ENCODE peak calls at places on chromosomes 13 and 19, in four cellular contexts. One of them, this sample, is unnamed.

GRCh38 chr13:24652346-24652745 is 27.9 kb upstream of the ATP12A start:
- DNase-seq in AG09319: no peak
- DNase-seq in thoracic aorta: no peak
- DNase-seq in fibroblast of the aortic adventitia: no peak
- DNase-seq in this sample: no peak

GRCh38 chr13:35210234-35210633 is 266.3 kb downstream of the MAB21L1 start:
- DNase-seq in thoracic aorta: no peak
- DNase-seq in fibroblast of the aortic adventitia: peak
- DNase-seq in AG09319: no peak
- DNase-seq in this sample: no peak

GRCh38 chr19:9507285-9507684 is 8.9 kb upstream of the ZNF560 start:
- DNase-seq in AG09319: no peak
- DNase-seq in thoracic aorta: no peak
- DNase-seq in fibroblast of the aortic adventitia: no peak
- DNase-seq in this sample: no peak

GRCh38 chr13:109145631-109146030 is 516.2 kb downstream of the MYO16 start:
- DNase-seq in AG09319: no peak
- DNase-seq in fibroblast of the aortic adventitia: peak
- DNase-seq in thoracic aorta: no peak
- DNase-seq in this sample: no peak

GRCh38 chr19:5246554-5247155 is 94.0 kb downstream of the PTPRS start:
- DNase-seq in thoracic aorta: no peak
- DNase-seq in AG09319: no peak
- DNase-seq in fibroblast of the aortic adventitia: no peak
- DNase-seq in this sample: no peak

GRCh38 chr13:38872693-38873092 is 117.9 kb downstream of the STOML3 start:
- DNase-seq in thoracic aorta: no peak
- DNase-seq in fibroblast of the aortic adventitia: peak
- DNase-seq in AG09319: no peak
- DNase-seq in this sample: no peak

GRCh38 chr19:38784224-38784623 is 4.8 kb upstream of the LGALS7B start:
- DNase-seq in fibroblast of the aortic adventitia: peak
- DNase-seq in AG09319: no peak
- DNase-seq in thoracic aorta: no peak
- DNase-seq in this sample: no peak

GRCh38 chr13:27374650-27375049 is 49.8 kb upstream of the GTF3A start:
- DNase-seq in AG09319: peak
- DNase-seq in thoracic aorta: peak
- DNase-seq in fibroblast of the aortic adventitia: peak
- DNase-seq in this sample: no peak

GRCh38 chr19:53086949-53087348 is 16.3 kb downstream of the ZNF160 start:
- DNase-seq in thoracic aorta: no peak
- DNase-seq in fibroblast of the aortic adventitia: peak
- DNase-seq in AG09319: no peak
- DNase-seq in this sample: no peak

GRCh38 chr13:74191036-74191809 is 57.0 kb upstream of the KLF12 start:
- DNase-seq in thoracic aorta: no peak
- DNase-seq in fibroblast of the aortic adventitia: no peak
- DNase-seq in AG09319: no peak
- DNase-seq in this sample: no peak

GRCh38 chr13:36251528-36251927 is 37.2 kb upstream of the SOHLH2 start:
- DNase-seq in AG09319: no peak
- DNase-seq in fibroblast of the aortic adventitia: peak
- DNase-seq in thoracic aorta: no peak
- DNase-seq in this sample: no peak

GRCh38 chr19:7706662-7707454 is 4.9 kb upstream of the FCER2 start:
- DNase-seq in fibroblast of the aortic adventitia: no peak
- DNase-seq in AG09319: no peak
- DNase-seq in thoracic aorta: no peak
- DNase-seq in this sample: no peak

GRCh38 chr19:38049105-38049649 is 142.2 kb downstream of the SIPA1L3 start:
- DNase-seq in thoracic aorta: no peak
- DNase-seq in AG09319: no peak
- DNase-seq in fibroblast of the aortic adventitia: no peak
- DNase-seq in this sample: no peak

GRCh38 chr13:46756977-46757376 is 40.0 kb downstream of the ESD start:
- DNase-seq in thoracic aorta: no peak
- DNase-seq in AG09319: peak
- DNase-seq in fibroblast of the aortic adventitia: peak
- DNase-seq in this sample: no peak

GRCh38 chr19:5090780-5091575 is 122.1 kb downstream of the KDM4B start:
- DNase-seq in AG09319: no peak
- DNase-seq in thoracic aorta: no peak
- DNase-seq in fibroblast of the aortic adventitia: peak
- DNase-seq in this sample: no peak

GRCh38 chr19:46983097-46983496 is 36.5 kb upstream of the NPAS1 start:
- DNase-seq in thoracic aorta: no peak
- DNase-seq in AG09319: no peak
- DNase-seq in fibroblast of the aortic adventitia: no peak
- DNase-seq in this sample: no peak

GRCh38 chr13:32277838-32278237 is 37.3 kb downstream of the ZAR1L start:
- DNase-seq in fibroblast of the aortic adventitia: no peak
- DNase-seq in thoracic aorta: no peak
- DNase-seq in AG09319: no peak
- DNase-seq in this sample: no peak

GRCh38 chr19:48418317-48419064 is 25.0 kb downstream of the GRIN2D start:
- DNase-seq in fibroblast of the aortic adventitia: no peak
- DNase-seq in thoracic aorta: no peak
- DNase-seq in AG09319: no peak
- DNase-seq in this sample: no peak

GRCh38 chr19:13953021-13953531 is 767 bp downstream of the DCAF15 start:
- DNase-seq in thoracic aorta: no peak
- DNase-seq in fibroblast of the aortic adventitia: peak
- DNase-seq in AG09319: peak
- DNase-seq in this sample: no peak

GRCh38 chr13:52786747-52787146 is 47.1 kb upstream of the CNMD start:
- DNase-seq in thoracic aorta: no peak
- DNase-seq in AG09319: no peak
- DNase-seq in fibroblast of the aortic adventitia: no peak
- DNase-seq in this sample: no peak

GRCh38 chr13:80528733-80529132 is 187.8 kb upstream of the SPRY2 start:
- DNase-seq in fibroblast of the aortic adventitia: no peak
- DNase-seq in AG09319: no peak
- DNase-seq in thoracic aorta: no peak
- DNase-seq in this sample: no peak

DNA sequence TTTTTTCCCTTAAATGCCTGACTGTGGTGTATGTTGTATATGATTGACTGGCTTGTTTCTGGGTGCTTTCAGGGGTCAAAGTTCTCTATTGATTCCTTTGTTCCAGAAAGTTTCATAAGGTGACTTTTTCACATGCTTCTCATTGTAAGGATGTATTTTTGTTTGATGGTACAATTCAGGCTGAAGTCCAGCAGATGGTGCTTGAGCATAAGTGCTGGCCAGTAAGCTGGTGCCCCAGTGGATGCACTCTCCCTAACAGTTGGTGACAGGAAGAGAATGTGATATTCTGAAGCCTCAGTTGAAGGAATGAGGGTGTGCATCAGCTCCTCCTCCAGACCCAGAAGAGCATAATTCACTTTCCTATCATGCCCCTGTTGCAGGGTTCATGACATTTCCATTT is 1941.6 kb upstream of the PRR20A start:
- DNase-seq in fibroblast of the aortic adventitia: no peak
- DNase-seq in thoracic aorta: no peak
- DNase-seq in AG09319: no peak
- DNase-seq in this sample: no peak
- TF ChIP-seq CTCF in fibroblast of the aortic adventitia: no peak
- TF ChIP-seq CTCF in thoracic aorta: no peak
- TF ChIP-seq CTCF in AG09319: no peak
- TF ChIP-seq CTCF in this sample: no peak

GRCh38 chr13:106756446-106756845 is 188.5 kb upstream of the ARGLU1 start:
- DNase-seq in thoracic aorta: no peak
- DNase-seq in AG09319: no peak
- DNase-seq in fibroblast of the aortic adventitia: no peak
- DNase-seq in this sample: no peak
- TF ChIP-seq CTCF in thoracic aorta: no peak
- TF ChIP-seq CTCF in AG09319: no peak
- TF ChIP-seq CTCF in fibroblast of the aortic adventitia: no peak
- TF ChIP-seq CTCF in this sample: no peak

GRCh38 chr19:6593651-6594416 is 2.9 kb upstream of the CD70 start:
- DNase-seq in fibroblast of the aortic adventitia: no peak
- DNase-seq in AG09319: no peak
- DNase-seq in thoracic aorta: no peak
- DNase-seq in this sample: no peak
- TF ChIP-seq CTCF in fibroblast of the aortic adventitia: no peak
- TF ChIP-seq CTCF in AG09319: no peak
- TF ChIP-seq CTCF in thoracic aorta: no peak
- TF ChIP-seq CTCF in this sample: no peak

DNA sequence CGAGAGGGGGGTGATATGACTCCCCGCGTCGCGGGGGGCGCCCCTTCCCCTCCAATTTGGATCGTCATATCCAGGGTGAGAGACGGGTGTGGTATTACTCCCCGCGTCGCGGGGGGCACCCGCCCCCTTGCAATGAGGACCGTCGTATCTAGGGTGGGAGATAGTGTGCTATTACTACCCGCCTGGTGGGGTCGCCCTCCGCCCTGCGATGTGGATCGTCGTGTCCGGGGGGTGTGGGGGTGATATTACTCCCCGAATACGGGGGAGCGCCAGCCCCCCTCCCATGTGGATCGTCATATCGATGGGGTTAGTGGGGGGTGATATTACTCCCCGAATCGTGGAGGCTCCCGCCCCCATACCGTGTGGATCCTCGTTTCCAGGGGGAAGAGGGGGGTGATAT is 29.2 kb upstream of the RGCC start:
- DNase-seq in thoracic aorta: no peak
- DNase-seq in fibroblast of the aortic adventitia: no peak
- DNase-seq in AG09319: no peak
- DNase-seq in this sample: no peak
- TF ChIP-seq CTCF in thoracic aorta: peak
- TF ChIP-seq CTCF in fibroblast of the aortic adventitia: peak
- TF ChIP-seq CTCF in AG09319: peak
- TF ChIP-seq CTCF in this sample: no peak

DNA sequence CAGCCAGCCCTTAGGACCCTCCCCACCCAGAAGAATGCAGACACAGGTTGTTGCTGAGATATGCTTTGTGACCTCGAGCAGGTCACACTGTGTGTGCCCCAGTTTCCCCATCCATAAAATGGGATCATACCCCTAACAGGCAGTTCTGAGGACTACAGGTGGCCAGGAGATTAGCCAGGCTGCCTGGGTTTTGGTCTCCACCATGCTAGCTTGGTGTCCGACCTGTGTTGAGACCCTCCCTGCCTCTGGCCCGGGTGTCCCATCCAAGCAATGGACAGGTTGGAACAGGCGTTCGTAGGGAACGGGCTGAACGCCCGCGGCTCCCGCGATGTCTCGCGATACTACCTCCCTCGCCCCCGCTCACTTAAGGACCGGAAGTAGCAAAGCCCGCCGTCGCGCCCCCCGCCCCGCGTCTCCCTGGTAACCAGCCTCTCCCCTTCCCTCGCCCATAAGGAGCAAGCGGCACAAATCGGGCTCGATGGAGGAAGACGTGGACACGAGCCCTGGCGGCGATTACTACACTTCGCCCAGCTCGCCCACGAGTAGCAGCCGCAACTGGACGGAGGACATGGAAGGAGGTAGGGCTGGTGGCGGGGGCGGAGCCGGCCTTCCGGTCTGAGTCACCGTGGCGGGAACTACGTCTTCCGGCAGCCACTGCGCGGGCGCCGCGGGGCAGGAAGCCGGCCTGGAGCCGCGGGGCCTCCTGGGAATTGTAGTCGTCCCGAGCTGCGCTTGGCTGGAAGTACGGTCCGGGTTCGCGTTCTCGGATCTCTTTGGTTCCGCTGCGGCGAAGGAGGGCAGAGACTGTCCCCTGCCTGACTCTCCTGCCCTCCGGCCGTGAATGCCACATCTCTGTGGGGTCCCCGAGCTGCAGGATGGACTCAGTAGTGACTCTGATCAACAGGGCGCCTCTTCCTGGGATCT is 45.4 kb downstream of the SMIM24 start:
- DNase-seq in AG09319: peak
- DNase-seq in thoracic aorta: peak
- DNase-seq in fibroblast of the aortic adventitia: peak
- DNase-seq in this sample: peak
- TF ChIP-seq CTCF in AG09319: no peak
- TF ChIP-seq CTCF in thoracic aorta: no peak
- TF ChIP-seq CTCF in fibroblast of the aortic adventitia: no peak
- TF ChIP-seq CTCF in this sample: no peak

DNA sequence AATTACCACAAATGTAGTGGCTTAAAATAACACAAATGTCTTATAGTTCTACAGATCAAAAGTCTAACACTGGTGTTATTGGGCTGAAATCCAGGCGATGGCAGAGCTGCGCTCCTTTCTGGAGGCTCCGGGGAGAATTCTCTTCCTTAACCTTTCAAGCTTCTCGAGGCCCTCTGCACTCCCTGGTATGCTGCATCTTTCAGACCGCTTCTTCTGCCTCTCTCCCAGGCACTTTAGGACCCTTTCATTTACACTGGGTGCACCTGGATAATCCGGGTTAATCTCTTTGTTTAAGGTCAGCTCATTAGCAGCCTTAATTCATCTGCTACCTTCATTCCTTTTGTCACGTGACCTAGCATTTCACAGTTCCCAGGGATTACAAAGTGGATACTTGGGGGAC is 211.3 kb upstream of the RFC3 start:
- DNase-seq in fibroblast of the aortic adventitia: no peak
- DNase-seq in thoracic aorta: no peak
- DNase-seq in AG09319: no peak
- DNase-seq in this sample: no peak
- TF ChIP-seq CTCF in fibroblast of the aortic adventitia: no peak
- TF ChIP-seq CTCF in thoracic aorta: no peak
- TF ChIP-seq CTCF in AG09319: no peak
- TF ChIP-seq CTCF in this sample: no peak

DNA sequence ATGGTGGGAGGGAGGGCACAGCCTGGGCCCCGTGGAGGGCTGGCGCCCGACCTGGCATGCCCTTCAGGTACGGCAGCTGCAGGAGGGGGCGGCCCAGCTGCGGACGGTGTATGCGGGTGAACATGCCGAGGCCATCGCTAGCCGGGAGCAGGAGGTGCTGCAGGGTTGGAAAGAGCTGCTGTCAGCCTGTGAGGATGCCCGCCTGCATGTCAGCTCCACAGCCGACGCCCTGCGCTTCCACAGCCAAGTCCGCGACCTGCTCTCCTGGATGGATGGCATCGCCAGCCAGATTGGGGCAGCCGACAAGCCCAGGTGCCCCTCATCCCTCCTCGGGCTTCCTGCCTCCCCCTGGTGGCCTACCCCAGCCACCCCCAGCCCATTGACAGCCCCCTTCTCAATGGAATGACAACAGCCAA is 16.6 kb upstream of the SHKBP1 start:
- DNase-seq in fibroblast of the aortic adventitia: no peak
- DNase-seq in AG09319: no peak
- DNase-seq in thoracic aorta: no peak
- DNase-seq in this sample: no peak
- TF ChIP-seq CTCF in fibroblast of the aortic adventitia: no peak
- TF ChIP-seq CTCF in AG09319: no peak
- TF ChIP-seq CTCF in thoracic aorta: no peak
- TF ChIP-seq CTCF in this sample: no peak

GRCh38 chr19:16659832-16660708 is at the start of gene SMIM7:
- DNase-seq in AG09319: peak
- DNase-seq in fibroblast of the aortic adventitia: peak
- DNase-seq in thoracic aorta: peak
- DNase-seq in this sample: peak
- TF ChIP-seq CTCF in AG09319: peak
- TF ChIP-seq CTCF in fibroblast of the aortic adventitia: no peak
- TF ChIP-seq CTCF in thoracic aorta: no peak
- TF ChIP-seq CTCF in this sample: no peak